ENCODE peak calls at places on chromosomes 6 and 20, in four cellular contexts. One of them, this sample, is unnamed.

GRCh38 chr20:62096421-62097380 is 25.6 kb upstream of the LSM14B start:
- DNase-seq in activated naive CD4-positive, alpha-beta T cell: no peak
- DNase-seq in thoracic aorta: no peak
- DNase-seq in NCI-H187: no peak
- DNase-seq in this sample: no peak

GRCh38 chr6:157107915-157108651 is 215.2 kb downstream of the TMEM242 start:
- DNase-seq in thoracic aorta: no peak
- DNase-seq in activated naive CD4-positive, alpha-beta T cell: no peak
- DNase-seq in NCI-H187: no peak
- DNase-seq in this sample: no peak

GRCh38 chr20:5670874-5671273 is 79.3 kb upstream of the SHLD1 start:
- DNase-seq in NCI-H187: no peak
- DNase-seq in thoracic aorta: no peak
- DNase-seq in activated naive CD4-positive, alpha-beta T cell: no peak
- DNase-seq in this sample: no peak

GRCh38 chr6:116073765-116074450 is 13.2 kb upstream of the FRK start:
- DNase-seq in NCI-H187: no peak
- DNase-seq in activated naive CD4-positive, alpha-beta T cell: no peak
- DNase-seq in thoracic aorta: no peak
- DNase-seq in this sample: no peak

GRCh38 chr20:34948030-34948429 is 7.6 kb downstream of the GSS start:
- DNase-seq in activated naive CD4-positive, alpha-beta T cell: no peak
- DNase-seq in thoracic aorta: no peak
- DNase-seq in NCI-H187: no peak
- DNase-seq in this sample: no peak

GRCh38 chr6:153018355-153018754 is 15.8 kb upstream of the MTRF1L start:
- DNase-seq in activated naive CD4-positive, alpha-beta T cell: no peak
- DNase-seq in thoracic aorta: no peak
- DNase-seq in NCI-H187: no peak
- DNase-seq in this sample: no peak

GRCh38 chr20:53966774-53967398 is 103.5 kb downstream of the BCAS1 start:
- DNase-seq in thoracic aorta: no peak
- DNase-seq in NCI-H187: no peak
- DNase-seq in activated naive CD4-positive, alpha-beta T cell: no peak
- DNase-seq in this sample: no peak

GRCh38 chr20:21099653-21100589 is 6.2 kb downstream of the LINC00237 start:
- DNase-seq in thoracic aorta: no peak
- DNase-seq in NCI-H187: no peak
- DNase-seq in activated naive CD4-positive, alpha-beta T cell: no peak
- DNase-seq in this sample: no peak

GRCh38 chr20:5945963-5946362 is 4.4 kb downstream of the TRMT6 start:
- DNase-seq in activated naive CD4-positive, alpha-beta T cell: no peak
- DNase-seq in thoracic aorta: no peak
- DNase-seq in NCI-H187: no peak
- DNase-seq in this sample: no peak

GRCh38 chr20:61951695-61952533 is 113.8 kb downstream of the TAF4 start:
- DNase-seq in thoracic aorta: no peak
- DNase-seq in NCI-H187: no peak
- DNase-seq in activated naive CD4-positive, alpha-beta T cell: no peak
- DNase-seq in this sample: no peak

GRCh38 chr6:38310061-38310460 is 329.7 kb downstream of the BTBD9 start:
- DNase-seq in activated naive CD4-positive, alpha-beta T cell: no peak
- DNase-seq in NCI-H187: no peak
- DNase-seq in thoracic aorta: no peak
- DNase-seq in this sample: no peak

GRCh38 chr6:4973972-4974885 is 29.6 kb downstream of the RPP40 start:
- DNase-seq in activated naive CD4-positive, alpha-beta T cell: no peak
- DNase-seq in NCI-H187: no peak
- DNase-seq in thoracic aorta: no peak
- DNase-seq in this sample: peak; percentile 19

GRCh38 chr20:56974499-56975250 is 291.8 kb downstream of the BMP7 start:
- DNase-seq in activated naive CD4-positive, alpha-beta T cell: no peak
- DNase-seq in NCI-H187: peak; percentile 11
- DNase-seq in thoracic aorta: no peak
- DNase-seq in this sample: peak; percentile 16

GRCh38 chr20:62190639-62191411 is 8.0 kb downstream of the MTG2 start:
- DNase-seq in thoracic aorta: no peak
- DNase-seq in activated naive CD4-positive, alpha-beta T cell: no peak
- DNase-seq in NCI-H187: no peak
- DNase-seq in this sample: no peak

GRCh38 chr6:74942130-74942529 is 263.7 kb downstream of the COL12A1 start:
- DNase-seq in thoracic aorta: no peak
- DNase-seq in NCI-H187: no peak
- DNase-seq in activated naive CD4-positive, alpha-beta T cell: no peak
- DNase-seq in this sample: no peak

GRCh38 chr6:99879431-99879830 is 114.6 kb downstream of the MCHR2 start:
- DNase-seq in activated naive CD4-positive, alpha-beta T cell: no peak
- DNase-seq in thoracic aorta: no peak
- DNase-seq in NCI-H187: no peak
- DNase-seq in this sample: no peak

GRCh38 chr6:106746660-106747059 is 117.3 kb downstream of the QRSL1 start:
- DNase-seq in thoracic aorta: no peak
- DNase-seq in activated naive CD4-positive, alpha-beta T cell: no peak
- DNase-seq in NCI-H187: no peak
- DNase-seq in this sample: no peak

GRCh38 chr6:36120979-36121706 is 9.2 kb upstream of the MAPK13 start:
- DNase-seq in NCI-H187: no peak
- DNase-seq in activated naive CD4-positive, alpha-beta T cell: peak; percentile 17
- DNase-seq in thoracic aorta: no peak
- DNase-seq in this sample: no peak

GRCh38 chr6:31878761-31879542 is at the start of gene SLC44A4:
- DNase-seq in NCI-H187: no peak
- DNase-seq in thoracic aorta: no peak
- DNase-seq in activated naive CD4-positive, alpha-beta T cell: no peak
- DNase-seq in this sample: no peak

GRCh38 chr6:43904311-43905123 is 134.5 kb downstream of the VEGFA start:
- DNase-seq in NCI-H187: no peak
- DNase-seq in thoracic aorta: no peak
- DNase-seq in activated naive CD4-positive, alpha-beta T cell: no peak
- DNase-seq in this sample: no peak

GRCh38 chr20:33392016-33392415 is 9.3 kb downstream of the CDK5RAP1 start:
- DNase-seq in NCI-H187: no peak
- DNase-seq in activated naive CD4-positive, alpha-beta T cell: no peak
- DNase-seq in thoracic aorta: no peak
- DNase-seq in this sample: no peak

GRCh38 chr6:169975701-169976100 is 224.3 kb downstream of the ERMARD start:
- DNase-seq in thoracic aorta: no peak
- DNase-seq in NCI-H187: no peak
- DNase-seq in activated naive CD4-positive, alpha-beta T cell: no peak
- DNase-seq in this sample: no peak

GRCh38 chr6:138455746-138456392 is 43.4 kb downstream of the NHSL1 start:
- DNase-seq in thoracic aorta: no peak
- DNase-seq in activated naive CD4-positive, alpha-beta T cell: no peak
- DNase-seq in NCI-H187: no peak
- DNase-seq in this sample: no peak

GRCh38 chr6:92114797-92115196 is 1304.6 kb downstream of the EPHA7 start:
- DNase-seq in NCI-H187: no peak
- DNase-seq in thoracic aorta: no peak
- DNase-seq in activated naive CD4-positive, alpha-beta T cell: no peak
- DNase-seq in this sample: no peak

GRCh38 chr20:22507240-22507961 is 77.0 kb downstream of the FOXA2 start:
- DNase-seq in activated naive CD4-positive, alpha-beta T cell: no peak
- DNase-seq in thoracic aorta: no peak
- DNase-seq in NCI-H187: no peak
- DNase-seq in this sample: no peak